ENCODE peak calls at places on chromosomes 12 and 14, in five cellular contexts. Q, Z, J, I and A are unnamed samples.

GRCh38 chr14:72736791-72737559 is 156.9 kb downstream of the DPF3 start:
- DNase-seq in Q (no peak), Z (peak), J (no peak), I (no peak), A (no peak)

GRCh38 chr12:120321382-120322202 is 6.0 kb downstream of the PLA2G1B start:
- DNase-seq in Q (no peak), Z (no peak), J (no peak), I (peak), A (no peak)

GRCh38 chr12:96343347-96343954 is 56.8 kb downstream of the CDK17 start:
- DNase-seq in Q (no peak), Z (no peak), J (no peak), I (no peak), A (peak)

GRCh38 chr12:80213246-80213645 is 113.9 kb downstream of the OTOGL start:
- DNase-seq in Q (no peak), Z (no peak), J (no peak), I (no peak), A (no peak)

GRCh38 chr14:94942601-94943000 is 172.7 kb upstream of the GSC start:
- DNase-seq in Q (no peak), Z (no peak), J (no peak), I (no peak), A (no peak)

GRCh38 chr12:3302406-3303041 is 188.5 kb upstream of the PRMT8 start:
- DNase-seq in Q (no peak), Z (no peak), J (no peak), I (no peak), A (no peak)

GRCh38 chr12:125038976-125039625 is 26.1 kb upstream of the AACS start:
- DNase-seq in Q (no peak), Z (no peak), J (no peak), I (no peak), A (no peak)

GRCh38 chr12:10227648-10228047 is 15.0 kb downstream of the GABARAPL1 start:
- DNase-seq in Q (no peak), Z (no peak), J (no peak), I (no peak), A (no peak)

GRCh38 chr14:24268225-24268624 is 3.2 kb downstream of the RABGGTA start:
- DNase-seq in Q (no peak), Z (no peak), J (no peak), I (no peak), A (no peak)

GRCh38 chr12:93497456-93497855 is 30.1 kb downstream of the MRPL42 start:
- DNase-seq in Q (no peak), Z (no peak), J (no peak), I (no peak), A (no peak)

GRCh38 chr12:109927622-109928021 is 27.5 kb downstream of the TCHP start:
- DNase-seq in Q (no peak), Z (peak), J (peak), I (peak), A (no peak)

GRCh38 chr12:67288561-67288960 is 19.4 kb downstream of the CAND1 start:
- DNase-seq in Q (no peak), Z (no peak), J (no peak), I (no peak), A (no peak)

GRCh38 chr14:92633724-92634123 is 114.7 kb downstream of the LGMN start:
- DNase-seq in Q (no peak), Z (no peak), J (no peak), I (no peak), A (no peak)

GRCh38 chr12:101501410-101502045 is 26.4 kb downstream of the SPIC start:
- DNase-seq in Q (no peak), Z (no peak), J (no peak), I (no peak), A (no peak)

GRCh38 chr12:95637471-95638155 is 86.3 kb upstream of the USP44 start:
- DNase-seq in Q (no peak), Z (no peak), J (no peak), I (no peak), A (no peak)

GRCh38 chr14:103385994-103386491 is 828 bp downstream of the MARK3 start:
- DNase-seq in Q (no peak), Z (peak), J (no peak), I (no peak), A (no peak)

GRCh38 chr14:90583916-90584605 is 187.2 kb downstream of the CALM1 start:
- DNase-seq in Q (no peak), Z (no peak), J (no peak), I (no peak), A (no peak)

GRCh38 chr14:68261092-68261842 is 441.7 kb downstream of the RAD51B start:
- DNase-seq in Q (no peak), Z (no peak), J (no peak), I (no peak), A (no peak)

GRCh38 chr12:10113085-10113484 is 14.3 kb upstream of the CLEC1A start:
- DNase-seq in Q (no peak), Z (no peak), J (no peak), I (no peak), A (no peak)

GRCh38 chr14:69571879-69572633 is 2.6 kb downstream of the CCDC177 start:
- DNase-seq in Q (no peak), Z (peak), J (peak), I (peak), A (no peak)

GRCh38 chr14:33435911-33436310 is 497.2 kb downstream of the NPAS3 start:
- DNase-seq in Q (no peak), Z (no peak), J (no peak), I (no peak), A (no peak)

DNA sequence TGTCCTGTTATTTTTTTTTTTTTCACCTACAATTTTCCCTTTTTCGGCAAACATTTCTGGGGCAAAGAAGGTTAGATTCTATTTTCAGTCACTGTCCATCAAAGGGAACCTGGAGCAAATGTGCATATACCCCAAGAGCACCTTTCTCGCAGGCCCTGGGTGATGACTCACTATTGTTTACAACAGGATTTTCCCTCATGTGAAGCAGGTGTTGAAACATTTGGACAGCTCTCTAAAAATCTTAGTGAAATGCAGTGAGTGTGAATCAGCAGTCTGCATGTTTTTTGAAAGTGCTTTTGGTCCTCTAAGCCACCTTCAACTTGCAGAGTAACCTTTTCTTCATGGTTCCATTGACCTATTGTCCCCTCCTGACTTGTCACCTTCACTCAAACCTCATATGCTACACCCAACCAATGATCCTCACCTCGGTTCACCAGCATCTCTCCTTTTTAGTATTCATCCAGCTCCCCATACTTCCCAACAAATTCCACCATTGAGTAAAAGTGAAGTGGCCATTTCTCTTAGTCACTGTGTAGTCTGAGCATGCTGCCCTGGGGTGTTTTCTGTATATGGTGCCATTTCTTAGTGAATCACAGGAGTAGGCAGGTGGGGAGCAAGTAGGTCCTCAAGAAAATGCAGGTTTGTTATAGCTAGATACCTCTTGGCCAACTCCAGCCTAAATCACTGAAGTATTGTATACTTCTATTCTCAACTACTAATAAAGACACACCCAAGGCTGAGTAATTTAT is 260.2 kb downstream of the BMP4 start:
- DNase-seq in Q (no peak), Z (no peak), J (no peak), I (peak), A (no peak)
- TF ChIP-seq TAF1 in Q (no peak), Z (no peak), J (no peak), I (no peak), A (no peak)

GRCh38 chr12:47033797-47034555 is 45.4 kb upstream of the PCED1B start:
- DNase-seq in Q (no peak), Z (no peak), J (no peak), I (no peak), A (no peak)

GRCh38 chr12:47035459-47035858 is 44.0 kb upstream of the PCED1B start:
- DNase-seq in Q (no peak), Z (no peak), J (no peak), I (no peak), A (no peak)

GRCh38 chr12:47034661-47035060 is 44.8 kb upstream of the PCED1B start:
- DNase-seq in Q (no peak), Z (no peak), J (no peak), I (no peak), A (no peak)

GRCh38 chr12:47032644-47033043 is 46.8 kb upstream of the PCED1B start:
- DNase-seq in Q (no peak), Z (peak), J (peak), I (peak), A (no peak)

DNA sequence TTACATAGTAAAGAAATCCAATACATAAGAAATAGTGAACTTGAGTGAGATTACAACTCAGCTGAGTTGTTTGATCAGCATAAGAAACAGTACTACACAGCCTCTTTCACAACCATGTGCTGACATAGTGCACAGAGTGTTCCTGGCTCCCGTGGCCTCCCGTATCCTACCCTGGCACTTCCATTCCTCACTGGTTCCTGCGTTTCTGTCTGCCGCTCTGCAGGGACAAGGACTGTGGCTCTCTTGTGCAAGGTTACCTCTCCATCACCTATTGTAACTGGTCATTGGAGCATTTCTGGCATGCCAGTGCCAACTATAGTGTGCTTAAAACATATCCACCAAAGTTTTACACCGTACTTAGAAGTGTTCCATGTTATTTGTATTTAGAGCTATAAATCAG is 46.3 kb upstream of the PCED1B start:
- DNase-seq in Q (no peak), Z (no peak), J (no peak), I (no peak), A (no peak)
- TF ChIP-seq TAF1 in Q (no peak), Z (no peak), J (no peak), I (no peak), A (no peak)

GRCh38 chr12:112996501-112996900 is 18.2 kb downstream of the OAS2 start:
- DNase-seq in Q (no peak), Z (no peak), J (no peak), I (no peak), A (no peak)

GRCh38 chr12:112988224-112988623 is 9.9 kb downstream of the OAS2 start:
- DNase-seq in Q (no peak), Z (no peak), J (no peak), I (no peak), A (no peak)

GRCh38 chr12:112995008-112995407 is 16.7 kb downstream of the OAS2 start:
- DNase-seq in Q (no peak), Z (no peak), J (no peak), I (no peak), A (no peak)

GRCh38 chr12:112997506-112997905 is 19.2 kb downstream of the OAS2 start:
- DNase-seq in Q (no peak), Z (no peak), J (no peak), I (no peak), A (no peak)

DNA sequence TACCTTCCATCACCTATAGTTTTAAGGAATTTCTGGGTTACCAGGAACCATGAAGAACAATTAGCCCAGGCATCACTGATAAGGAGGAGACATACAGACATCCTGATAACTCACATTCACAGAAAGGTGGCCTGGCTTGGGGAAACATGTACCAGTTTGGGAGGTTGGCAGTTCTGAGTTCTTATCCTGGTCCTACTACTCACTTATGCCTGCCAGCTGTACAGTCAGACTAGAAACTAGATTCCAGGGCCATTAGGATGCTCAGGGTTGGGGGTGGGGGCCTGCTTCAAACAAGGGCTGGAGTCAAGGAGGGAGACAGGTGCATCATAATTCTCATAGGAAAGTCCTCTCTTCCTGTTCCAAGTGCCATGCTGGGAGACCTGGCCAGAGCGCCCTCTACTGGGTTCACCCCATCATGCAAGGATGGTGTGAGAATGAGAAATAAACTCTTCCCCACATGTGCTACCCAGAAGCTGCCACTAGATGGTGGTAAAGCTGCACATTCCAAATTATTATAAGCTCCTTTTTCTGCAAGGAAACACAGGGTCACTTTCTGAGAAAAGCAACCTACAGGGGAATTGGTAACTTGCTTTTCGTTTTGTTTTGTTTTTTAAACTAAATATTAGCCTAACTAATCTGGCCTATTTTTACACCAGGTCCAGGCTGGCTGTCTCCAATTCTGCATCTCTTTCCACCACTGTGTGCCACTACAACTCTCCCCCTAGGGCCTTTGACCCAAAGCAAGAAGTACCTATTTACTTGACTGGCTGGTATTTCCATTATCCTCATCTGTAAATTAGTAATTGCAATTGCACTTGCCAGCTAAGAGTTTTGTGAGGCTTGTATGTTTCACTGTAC is 14.5 kb downstream of the OAS2 start:
- DNase-seq in Q (peak), Z (peak), J (peak), I (peak), A (no peak)
- TF ChIP-seq TAF1 in Q (no peak), Z (no peak), J (no peak), I (no peak), A (no peak)

GRCh38 chr14:74945852-74946658 is 9.3 kb downstream of the PGF start:
- DNase-seq in Q (peak), Z (peak), J (peak), I (peak), A (no peak)
- TF ChIP-seq TAF1 in Q (no peak), Z (no peak), J (no peak), I (no peak), A (no peak)